ENCODE peak calls at places on chromosomes 1 and 21, in five cellular contexts. A is naive thymus-derived CD4-positive, alpha-beta T cell; N is sigmoid colon; T is A549; C is thoracic aorta. J is an unnamed sample.

GRCh38 chr1:205061665-205062069 is 18.7 kb downstream of the CNTN2 start:
- DNase-seq in A (peak), N (peak), T (peak), C (peak), J (peak)

GRCh38 chr21:28734522-28735175 is 258.0 kb downstream of the LTN1 start:
- DNase-seq in A (no peak), N (no peak), T (no peak), C (no peak), J (no peak)

GRCh38 chr1:109509176-109510134 is at the start of gene AMIGO1:
- DNase-seq in A (peak), N (peak), T (peak), C (no peak), J (peak)

GRCh38 chr1:177082855-177083741 is 81.4 kb downstream of the ASTN1 start:
- DNase-seq in A (no peak), N (no peak), T (no peak), C (no peak), J (no peak)

GRCh38 chr1:170366980-170367379 is 165.0 kb upstream of the GORAB start:
- DNase-seq in A (no peak), N (no peak), T (no peak), C (no peak), J (no peak)

GRCh38 chr1:228510101-228510850 is 23.1 kb downstream of the RNF187 start:
- DNase-seq in A (peak), N (no peak), T (no peak), C (no peak), J (no peak)

GRCh38 chr21:27206368-27206982 is 239.6 kb upstream of the ADAMTS5 start:
- DNase-seq in A (no peak), N (no peak), T (no peak), C (no peak), J (no peak)

GRCh38 chr1:11985851-11986250 is 5.6 kb downstream of the MFN2 start:
- DNase-seq in A (no peak), N (no peak), T (no peak), C (no peak), J (no peak)

GRCh38 chr1:112935474-112936289 is 20.3 kb downstream of the SLC16A1 start:
- DNase-seq in A (no peak), N (no peak), T (peak), C (no peak), J (no peak)

GRCh38 chr21:40016234-40016633 is 149.0 kb downstream of the PCP4 start:
- DNase-seq in A (no peak), N (no peak), T (no peak), C (no peak), J (no peak)

GRCh38 chr1:204362984-204363334 is 3.2 kb upstream of the PLEKHA6 start:
- DNase-seq in A (no peak), N (no peak), T (no peak), C (no peak), J (no peak)

GRCh38 chr1:44485229-44485932 is 80.3 kb downstream of the RNF220 start:
- DNase-seq in A (no peak), N (no peak), T (peak), C (no peak), J (no peak)

GRCh38 chr1:59022799-59023198 is 239.0 kb upstream of the JUN start:
- DNase-seq in A (peak), N (no peak), T (no peak), C (no peak), J (no peak)

GRCh38 chr1:224718470-224719053 is 102.4 kb downstream of the CNIH3 start:
- DNase-seq in A (no peak), N (no peak), T (no peak), C (no peak), J (no peak)

GRCh38 chr1:162218975-162219374 is 149.5 kb downstream of the NOS1AP start:
- DNase-seq in A (no peak), N (no peak), T (no peak), C (no peak), J (no peak)

GRCh38 chr21:34815831-34816700 is 147.3 kb downstream of the CLIC6 start:
- DNase-seq in A (no peak), N (no peak), T (no peak), C (no peak), J (no peak)

GRCh38 chr1:25568090-25568833 is 24.9 kb downstream of the LDLRAP1 start:
- DNase-seq in A (no peak), N (peak), T (no peak), C (peak), J (no peak)

GRCh38 chr1:215566556-215567490 is at the start of gene KCTD3:
- DNase-seq in A (peak), N (peak), T (peak), C (no peak), J (peak)

GRCh38 chr1:210467440-210468040 is 138.8 kb downstream of the HHAT start:
- DNase-seq in A (no peak), N (no peak), T (no peak), C (no peak), J (no peak)

GRCh38 chr1:246020231-246020954 is 486.7 kb downstream of the SMYD3 start:
- DNase-seq in A (no peak), N (no peak), T (no peak), C (no peak), J (no peak)

DNA sequence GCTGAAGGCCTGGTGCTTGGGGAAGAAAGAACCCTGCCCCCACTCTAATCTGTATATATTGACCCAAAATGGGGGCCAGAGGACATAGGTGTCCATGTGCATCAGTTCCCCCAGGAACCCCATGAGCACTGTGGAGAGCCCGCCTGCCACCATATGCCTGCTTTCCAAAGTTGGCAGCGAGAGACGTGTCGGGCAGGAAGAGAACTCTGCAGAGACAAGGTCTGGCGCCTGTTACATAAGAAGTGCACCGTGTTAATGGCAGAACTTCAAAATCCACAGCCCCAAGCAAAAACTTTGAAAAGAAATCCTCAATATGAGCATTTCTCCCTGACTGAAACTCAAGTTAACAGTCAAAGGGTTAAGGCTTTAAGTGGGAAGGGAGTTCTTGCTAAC is 8.0 kb downstream of the CTNNBIP1 start:
- DNase-seq in A (no peak), N (no peak), T (no peak), C (no peak), J (no peak)
- H3K27ac ChIP-seq in A (no peak), N (no peak), T (no peak), C (peak), J (peak)

DNA sequence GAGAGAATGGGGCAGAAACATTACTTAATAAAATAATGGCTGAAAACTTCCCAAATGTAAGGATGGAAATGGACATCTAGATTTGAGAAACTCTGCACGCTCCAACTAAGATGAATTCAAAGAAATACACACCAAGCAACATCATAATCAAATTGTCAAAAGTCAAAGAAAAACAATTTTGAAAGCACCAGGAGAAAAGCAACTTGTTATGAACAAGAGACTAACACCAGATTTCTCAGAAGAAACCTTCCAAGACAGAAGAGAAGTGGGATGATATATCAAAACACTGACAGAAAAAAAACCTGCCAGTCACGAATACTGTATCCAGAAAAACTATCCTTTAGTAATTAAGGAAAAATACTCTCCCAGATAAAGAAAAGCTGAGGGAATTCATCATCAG is 208.6 kb upstream of the SAMSN1 start:
- DNase-seq in A (no peak), N (no peak), T (no peak), C (no peak), J (no peak)
- H3K27ac ChIP-seq in A (no peak), N (no peak), T (no peak), C (no peak), J (no peak)

DNA sequence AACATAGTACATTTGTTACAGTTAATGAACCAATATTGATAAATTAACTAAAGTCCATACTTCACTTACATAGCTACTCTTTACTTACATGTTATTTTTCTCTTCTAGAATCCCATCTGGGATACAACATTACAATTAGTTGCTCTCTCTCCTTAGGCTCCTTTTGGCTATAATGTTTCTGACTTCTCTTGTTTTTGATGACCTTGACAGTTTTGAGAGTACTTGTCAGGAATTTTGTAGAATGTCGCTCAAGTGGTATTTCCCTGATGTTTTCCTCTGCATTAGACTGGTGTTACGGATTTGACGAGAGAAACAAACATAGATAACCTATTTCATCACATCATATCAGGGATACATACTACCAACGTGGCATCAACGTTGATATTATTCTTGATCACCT is 925.4 kb upstream of the TMPRSS15 start:
- DNase-seq in A (no peak), N (no peak), T (no peak), C (no peak), J (no peak)
- H3K27ac ChIP-seq in A (no peak), N (no peak), T (no peak), C (no peak), J (no peak)

GRCh38 chr21:43306911-43307676 is 119.8 kb downstream of the SIK1 start:
- DNase-seq in A (no peak), N (peak), T (peak), C (no peak), J (peak)
- H3K27ac ChIP-seq in A (no peak), N (no peak), T (peak), C (no peak), J (no peak)